ENCODE peak calls at places on chromosomes 6 and 20, in six cellular contexts. H is NCI-H1694, C is T-helper 17 cell, B is head of caudate nucleus, U is endothelial cell, X is AG09319. D is an unnamed sample.

GRCh38 chr6:131890091-131890490 is 61.1 kb downstream of the CCN2 start:
- DNase-seq in X (no peak), H (no peak), C (no peak), U (no peak), B (no peak), D (no peak)

GRCh38 chr20:25353754-25354705 is 36.6 kb downstream of the ABHD12 start:
- DNase-seq in C (no peak), H (no peak), X (no peak), B (no peak), U (no peak), D (no peak)

GRCh38 chr6:148700047-148700712 is 46.6 kb upstream of the UST start:
- DNase-seq in X (no peak), B (no peak), H (no peak), C (no peak), U (no peak), D (no peak)

GRCh38 chr6:133890941-133891813 is 2.3 kb downstream of the TCF21 start:
- DNase-seq in U (peak), C (no peak), B (no peak), H (no peak), X (no peak), D (no peak)

GRCh38 chr20:23526850-23527249 is 35.9 kb downstream of the CST8 start:
- DNase-seq in X (no peak), H (no peak), C (no peak), B (no peak), U (no peak), D (no peak)

GRCh38 chr6:53938810-53939209 is 144.0 kb downstream of the LRRC1 start:
- DNase-seq in U (no peak), H (no peak), X (no peak), C (no peak), B (no peak), D (no peak)

GRCh38 chr20:967796-968742 is 34.0 kb downstream of the RSPO4 start:
- DNase-seq in C (no peak), H (no peak), U (no peak), B (no peak), X (no peak), D (peak)

GRCh38 chr20:32509639-32510066 is 75.5 kb downstream of the NOL4L start:
- DNase-seq in X (no peak), U (peak), B (no peak), H (no peak), C (peak), D (no peak)

GRCh38 chr6:156427345-156427744 is 349.8 kb upstream of the ARID1B start:
- DNase-seq in U (no peak), X (no peak), B (peak), H (no peak), C (no peak), D (peak)

GRCh38 chr6:36838896-36839818 is at the start of gene CPNE5:
- DNase-seq in C (no peak), U (peak), X (no peak), H (peak), B (peak), D (no peak)

GRCh38 chr6:135451617-135452190 is 45.8 kb downstream of the AHI1 start:
- DNase-seq in X (no peak), H (peak), B (no peak), C (no peak), U (no peak), D (no peak)

GRCh38 chr6:40342674-40343230 is 244.4 kb downstream of the LRFN2 start:
- DNase-seq in C (no peak), X (no peak), U (no peak), H (no peak), B (no peak), D (no peak)

GRCh38 chr6:67345946-67346345 is 1289.1 kb upstream of the ADGRB3 start:
- DNase-seq in H (no peak), B (no peak), X (no peak), C (no peak), U (no peak), D (no peak)

GRCh38 chr6:157055863-157056262 is 267.5 kb downstream of the TMEM242 start:
- DNase-seq in X (no peak), B (no peak), C (no peak), U (no peak), H (no peak), D (no peak)

GRCh38 chr20:40600441-40601235 is 88.4 kb downstream of the MAFB start:
- DNase-seq in C (no peak), U (no peak), B (no peak), X (no peak), H (no peak), D (no peak)

GRCh38 chr20:24118781-24119175 is 130.2 kb upstream of the GGTLC1 start:
- DNase-seq in H (no peak), B (no peak), C (no peak), U (no peak), X (no peak), D (no peak)

GRCh38 chr6:84979541-84979940 is 215.1 kb upstream of the TBX18 start:
- DNase-seq in C (no peak), U (no peak), B (no peak), H (no peak), X (no peak), D (no peak)

GRCh38 chr6:55827818-55828522 is 47.4 kb downstream of the BMP5 start:
- DNase-seq in C (no peak), H (no peak), U (no peak), B (no peak), X (no peak), D (no peak)

GRCh38 chr6:97524846-97525245 is 241.8 kb upstream of the MMS22L start:
- DNase-seq in U (peak), C (no peak), B (peak), H (no peak), X (no peak), D (no peak)

GRCh38 chr6:136036071-136036380 is 184.5 kb downstream of the PDE7B start:
- DNase-seq in B (no peak), H (no peak), X (no peak), C (no peak), U (no peak), D (no peak)

GRCh38 chr6:134316733-134317431 is 1.0 kb downstream of the SGK1 start:
- DNase-seq in H (no peak), B (no peak), X (no peak), U (no peak), C (no peak), D (no peak)

GRCh38 chr6:112983741-112984221 is 636.7 kb downstream of the RFPL4B start:
- DNase-seq in X (peak), B (no peak), U (no peak), H (no peak), C (no peak), D (no peak)

GRCh38 chr6:166488081-166488685 is 98.3 kb downstream of the RAMACL start:
- DNase-seq in B (no peak), H (no peak), U (no peak), X (no peak), C (peak), D (no peak)

GRCh38 chr6:156767603-156768467 is 9.3 kb upstream of the ARID1B start:
- DNase-seq in X (no peak), U (no peak), B (no peak), H (no peak), C (no peak), D (no peak)

D was measured in GM04504.